ENCODE peak calls at places on chromosomes 7 and 10, in eight cellular contexts. One of them, this sample, is unnamed. For H3K4me1, the result is how much of the 10 kb centered on the place peaks cover.

GRCh38 chr10:96275685-96276418 is 4.5 kb upstream of the BLNK start:
- DNase-seq in breast epithelium: peak
- DNase-seq in heart left ventricle: peak
- DNase-seq in HCT116: no peak
- DNase-seq in GM12878: no peak
- DNase-seq in ovary: no peak
- DNase-seq in IMR-90: no peak
- DNase-seq in uterus: no peak
- DNase-seq in this sample: peak

GRCh38 chr10:73801253-73801590 is 10.2 kb downstream of the NDST2 start:
- DNase-seq in breast epithelium: no peak
- DNase-seq in heart left ventricle: no peak
- DNase-seq in HCT116: no peak
- DNase-seq in GM12878: no peak
- DNase-seq in ovary: no peak
- DNase-seq in IMR-90: no peak
- DNase-seq in uterus: no peak
- DNase-seq in this sample: no peak

GRCh38 chr7:31953432-31953831 is 116.8 kb downstream of the PDE1C start:
- DNase-seq in breast epithelium: no peak
- DNase-seq in heart left ventricle: no peak
- DNase-seq in HCT116: no peak
- DNase-seq in GM12878: no peak
- DNase-seq in ovary: no peak
- DNase-seq in IMR-90: no peak
- DNase-seq in uterus: no peak
- DNase-seq in this sample: no peak

GRCh38 chr10:43861966-43862751 is 213.5 kb upstream of the ZNF32 start:
- DNase-seq in breast epithelium: no peak
- DNase-seq in heart left ventricle: no peak
- DNase-seq in HCT116: no peak
- DNase-seq in GM12878: no peak
- DNase-seq in ovary: peak
- DNase-seq in IMR-90: peak
- DNase-seq in uterus: no peak
- DNase-seq in this sample: no peak

GRCh38 chr10:69684020-69684980 is 54.3 kb downstream of the FAM241B start:
- DNase-seq in breast epithelium: no peak
- DNase-seq in heart left ventricle: peak
- DNase-seq in HCT116: no peak
- DNase-seq in GM12878: no peak
- DNase-seq in ovary: peak
- DNase-seq in IMR-90: peak
- DNase-seq in uterus: peak
- DNase-seq in this sample: peak

GRCh38 chr7:64867863-64868440 is 35.1 kb upstream of the ZNF273 start:
- DNase-seq in breast epithelium: no peak
- DNase-seq in heart left ventricle: no peak
- DNase-seq in HCT116: no peak
- DNase-seq in GM12878: no peak
- DNase-seq in ovary: no peak
- DNase-seq in IMR-90: no peak
- DNase-seq in uterus: no peak
- DNase-seq in this sample: no peak

GRCh38 chr10:30111340-30111980 is 52.1 kb upstream of the JCAD start:
- DNase-seq in breast epithelium: no peak
- DNase-seq in heart left ventricle: no peak
- DNase-seq in HCT116: no peak
- DNase-seq in GM12878: no peak
- DNase-seq in ovary: no peak
- DNase-seq in IMR-90: peak
- DNase-seq in uterus: no peak
- DNase-seq in this sample: no peak

GRCh38 chr7:115704884-115705283 is 325.7 kb downstream of the TFEC start:
- DNase-seq in breast epithelium: no peak
- DNase-seq in heart left ventricle: no peak
- DNase-seq in HCT116: no peak
- DNase-seq in GM12878: no peak
- DNase-seq in ovary: no peak
- DNase-seq in IMR-90: no peak
- DNase-seq in uterus: no peak
- DNase-seq in this sample: no peak

GRCh38 chr7:89259085-89259484 is 463.5 kb upstream of the TEX47 start:
- DNase-seq in breast epithelium: no peak
- DNase-seq in heart left ventricle: no peak
- DNase-seq in HCT116: no peak
- DNase-seq in GM12878: no peak
- DNase-seq in ovary: no peak
- DNase-seq in IMR-90: no peak
- DNase-seq in uterus: no peak
- DNase-seq in this sample: no peak

GRCh38 chr7:89264126-89264525 is 468.6 kb upstream of the TEX47 start:
- DNase-seq in breast epithelium: no peak
- DNase-seq in heart left ventricle: no peak
- DNase-seq in HCT116: no peak
- DNase-seq in GM12878: no peak
- DNase-seq in ovary: no peak
- DNase-seq in IMR-90: no peak
- DNase-seq in uterus: no peak
- DNase-seq in this sample: no peak
- TF ChIP-seq POLR2A in breast epithelium: no peak
- TF ChIP-seq POLR2A in heart left ventricle: no peak
- TF ChIP-seq POLR2A in HCT116: no peak
- TF ChIP-seq POLR2A in GM12878: no peak
- TF ChIP-seq POLR2A in ovary: no peak
- TF ChIP-seq POLR2A in IMR-90: no peak
- TF ChIP-seq POLR2A in uterus: no peak
- TF ChIP-seq POLR2A in this sample: no peak

DNA sequence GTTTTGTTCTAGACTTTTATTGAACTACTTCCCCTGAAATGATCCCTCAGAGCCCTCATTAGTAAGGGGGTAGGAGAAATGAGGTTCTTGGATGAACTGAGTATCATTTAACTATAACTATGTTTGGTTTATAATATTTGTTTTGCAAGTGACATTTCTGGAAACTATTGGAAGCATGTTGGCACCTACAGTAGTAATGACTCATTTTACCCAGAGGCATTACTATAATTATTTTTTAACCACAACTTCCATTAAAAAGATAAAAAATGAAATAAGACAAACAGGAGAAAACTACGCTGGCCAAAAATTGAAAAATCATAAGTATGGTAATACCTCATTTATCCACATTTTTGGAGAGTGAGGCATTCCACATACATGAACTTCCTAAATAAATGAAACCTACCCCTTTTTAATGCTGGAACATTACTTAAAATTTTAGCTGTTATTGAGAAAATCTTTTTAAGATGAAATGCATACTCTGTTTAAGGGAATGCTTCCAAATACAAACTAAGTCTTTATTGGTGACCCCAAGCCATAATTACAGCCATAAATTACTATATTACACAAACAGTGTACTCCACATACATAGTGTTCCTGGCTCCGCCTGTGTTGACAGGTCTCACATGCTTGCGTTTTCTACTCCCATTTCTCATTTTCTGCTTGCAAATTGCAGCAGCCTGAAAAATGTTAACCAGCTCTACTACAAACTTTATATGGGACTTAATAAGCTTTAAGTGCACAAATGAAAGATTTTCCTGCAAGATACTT is 84.6 kb upstream of the CAPZA2 start:
- DNase-seq in breast epithelium: no peak
- DNase-seq in heart left ventricle: no peak
- DNase-seq in HCT116: no peak
- DNase-seq in GM12878: no peak
- DNase-seq in ovary: no peak
- DNase-seq in IMR-90: peak
- DNase-seq in uterus: no peak
- DNase-seq in this sample: no peak
- H3K4me1 ChIP-seq in breast epithelium: under half
- H3K4me1 ChIP-seq in heart left ventricle: under half
- H3K4me1 ChIP-seq in HCT116: half or more
- H3K4me1 ChIP-seq in GM12878: under half
- H3K4me1 ChIP-seq in ovary: under half
- H3K4me1 ChIP-seq in IMR-90: under half
- H3K4me1 ChIP-seq in uterus: under half
- H3K4me1 ChIP-seq in this sample: under half

GRCh38 chr10:9301148-9301547 is 1246.7 kb downstream of the GATA3 start:
- DNase-seq in breast epithelium: no peak
- DNase-seq in heart left ventricle: no peak
- DNase-seq in HCT116: no peak
- DNase-seq in GM12878: no peak
- DNase-seq in ovary: no peak
- DNase-seq in IMR-90: no peak
- DNase-seq in uterus: no peak
- DNase-seq in this sample: no peak
- TF ChIP-seq CTCF in breast epithelium: no peak
- TF ChIP-seq CTCF in heart left ventricle: no peak
- TF ChIP-seq CTCF in HCT116: no peak
- TF ChIP-seq CTCF in GM12878: no peak
- TF ChIP-seq CTCF in ovary: no peak
- TF ChIP-seq CTCF in IMR-90: peak
- TF ChIP-seq CTCF in uterus: no peak
- TF ChIP-seq CTCF in this sample: peak

GRCh38 chr10:28807760-28808613 is 130.7 kb downstream of the BAMBI start:
- DNase-seq in breast epithelium: no peak
- DNase-seq in heart left ventricle: no peak
- DNase-seq in HCT116: no peak
- DNase-seq in GM12878: no peak
- DNase-seq in ovary: peak
- DNase-seq in IMR-90: peak
- DNase-seq in uterus: peak
- DNase-seq in this sample: peak
- TF ChIP-seq POLR2A in breast epithelium: no peak
- TF ChIP-seq POLR2A in heart left ventricle: no peak
- TF ChIP-seq POLR2A in HCT116: no peak
- TF ChIP-seq POLR2A in GM12878: no peak
- TF ChIP-seq POLR2A in ovary: no peak
- TF ChIP-seq POLR2A in IMR-90: no peak
- TF ChIP-seq POLR2A in uterus: no peak
- TF ChIP-seq POLR2A in this sample: no peak

GRCh38 chr7:17105701-17106100 is 192.8 kb upstream of the AHR start:
- DNase-seq in breast epithelium: no peak
- DNase-seq in heart left ventricle: no peak
- DNase-seq in HCT116: no peak
- DNase-seq in GM12878: no peak
- DNase-seq in ovary: no peak
- DNase-seq in IMR-90: peak
- DNase-seq in uterus: no peak
- DNase-seq in this sample: no peak
- H3K4me1 ChIP-seq in breast epithelium: under half
- H3K4me1 ChIP-seq in heart left ventricle: under half
- H3K4me1 ChIP-seq in HCT116: under half
- H3K4me1 ChIP-seq in GM12878: under half
- H3K4me1 ChIP-seq in ovary: under half
- H3K4me1 ChIP-seq in IMR-90: under half
- H3K4me1 ChIP-seq in uterus: under half
- H3K4me1 ChIP-seq in this sample: under half

GRCh38 chr7:143286522-143286890 is 1.6 kb upstream of the CASP2 start:
- DNase-seq in breast epithelium: no peak
- DNase-seq in heart left ventricle: no peak
- DNase-seq in HCT116: no peak
- DNase-seq in GM12878: no peak
- DNase-seq in ovary: no peak
- DNase-seq in IMR-90: no peak
- DNase-seq in uterus: no peak
- DNase-seq in this sample: no peak

GRCh38 chr7:143288836-143289235 is 685 bp downstream of the CASP2 start:
- DNase-seq in breast epithelium: no peak
- DNase-seq in heart left ventricle: no peak
- DNase-seq in HCT116: no peak
- DNase-seq in GM12878: no peak
- DNase-seq in ovary: no peak
- DNase-seq in IMR-90: peak
- DNase-seq in uterus: no peak
- DNase-seq in this sample: no peak

GRCh38 chr7:143287321-143287934 is 723 bp upstream of the CASP2 start:
- DNase-seq in breast epithelium: no peak
- DNase-seq in heart left ventricle: no peak
- DNase-seq in HCT116: no peak
- DNase-seq in GM12878: no peak
- DNase-seq in ovary: no peak
- DNase-seq in IMR-90: no peak
- DNase-seq in uterus: no peak
- DNase-seq in this sample: no peak

GRCh38 chr7:143289421-143289820 is 1.3 kb downstream of the CASP2 start:
- DNase-seq in breast epithelium: no peak
- DNase-seq in heart left ventricle: no peak
- DNase-seq in HCT116: no peak
- DNase-seq in GM12878: no peak
- DNase-seq in ovary: no peak
- DNase-seq in IMR-90: peak
- DNase-seq in uterus: no peak
- DNase-seq in this sample: no peak

DNA sequence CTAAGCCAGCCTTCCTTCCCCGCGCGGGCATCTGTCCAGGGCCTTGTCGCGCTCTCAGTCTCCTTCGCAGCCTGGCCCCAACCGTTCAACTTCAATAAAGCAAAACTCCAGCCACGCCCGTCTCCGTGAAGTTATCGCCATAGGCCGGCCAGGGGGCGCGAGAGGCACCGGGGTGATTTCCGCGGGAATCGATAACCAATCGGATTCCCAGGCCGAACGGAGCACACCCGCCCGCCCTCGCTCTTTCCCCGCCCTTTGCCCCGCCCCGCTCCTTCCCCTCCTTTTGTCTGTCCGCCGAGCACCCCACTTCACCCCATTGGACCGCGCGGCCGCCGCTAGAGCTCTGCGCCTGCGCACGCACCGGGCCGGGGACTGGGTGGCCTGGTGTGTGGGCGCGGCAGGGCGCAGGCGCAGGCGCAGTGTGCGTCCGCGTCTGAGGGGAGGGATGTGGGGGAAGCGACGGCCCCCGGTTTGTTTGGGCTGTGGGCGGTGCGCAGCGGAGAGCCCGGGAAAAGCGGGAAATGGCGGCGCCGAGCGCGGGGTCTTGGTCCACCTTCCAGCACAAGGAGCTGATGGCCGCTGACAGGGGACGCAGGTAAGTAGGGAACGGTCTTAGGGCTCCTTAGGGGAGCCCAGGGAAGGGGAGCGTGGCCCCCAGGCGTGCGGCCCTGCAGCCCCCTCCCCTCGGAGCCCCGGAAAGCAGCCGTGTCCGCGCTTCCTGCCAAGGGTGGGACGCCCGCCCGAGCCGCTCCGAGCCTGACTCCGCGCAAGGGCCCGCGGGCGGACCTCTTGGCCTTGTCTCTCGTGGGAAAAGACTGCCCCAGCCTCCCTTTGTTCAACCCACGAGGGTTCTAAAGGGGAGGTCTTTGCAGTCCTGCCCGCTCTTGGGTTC is at the start of gene CASP2:
- DNase-seq in breast epithelium: peak
- DNase-seq in heart left ventricle: peak
- DNase-seq in HCT116: peak
- DNase-seq in GM12878: peak
- DNase-seq in ovary: peak
- DNase-seq in IMR-90: peak
- DNase-seq in uterus: peak
- DNase-seq in this sample: peak
- TF ChIP-seq CTCF in breast epithelium: no peak
- TF ChIP-seq CTCF in heart left ventricle: peak
- TF ChIP-seq CTCF in HCT116: peak
- TF ChIP-seq CTCF in GM12878: no peak
- TF ChIP-seq CTCF in ovary: no peak
- TF ChIP-seq CTCF in IMR-90: peak
- TF ChIP-seq CTCF in uterus: peak
- TF ChIP-seq CTCF in this sample: peak

This sample was measured in testis.